ENCODE peak calls at places on chromosomes 4 and X, in seven cellular contexts. G is tibial nerve, E is lung, S is upper lobe of left lung, K is mammary epithelial cell, Z is pancreas, M is heart left ventricle. O is an unnamed sample. For H3K4me1 and H3K36me3, the result is how much of the 10 kb centered on the place peaks cover.

GRCh38 chr4:110005461-110006056 is 92.9 kb downstream of the EGF start:
- DNase-seq in S (no peak), Z (no peak), G (no peak), K (peak), E (no peak), M (no peak), O (no peak)

GRCh38 chr4:10087152-10087791 is 29.3 kb downstream of the WDR1 start:
- DNase-seq in M (no peak), S (no peak), Z (no peak), K (no peak), E (no peak), G (no peak), O (peak)

GRCh38 chr4:149248191-149248590 is 567.5 kb downstream of the IQCM start:
- DNase-seq in S (no peak), M (no peak), E (no peak), K (no peak), G (no peak), Z (no peak), O (no peak)

GRCh38 chr4:125911481-125911880 is 596.7 kb downstream of the FAT4 start:
- DNase-seq in K (no peak), S (no peak), Z (no peak), M (no peak), E (no peak), G (no peak), O (no peak)

GRCh38 chr4:54439831-54440243 is 210.7 kb downstream of the PDGFRA start:
- DNase-seq in Z (no peak), E (peak), G (no peak), K (peak), S (peak), M (peak), O (peak)

GRCh38 chr4:24260922-24261581 is 323.3 kb downstream of the DHX15 start:
- DNase-seq in Z (no peak), M (no peak), G (no peak), K (no peak), S (no peak), E (peak), O (no peak)

GRCh38 chrX:55758033-55758432 is 40.5 kb downstream of the RRAGB start:
- DNase-seq in K (no peak), Z (no peak), E (no peak), S (no peak), G (no peak), M (no peak), O (no peak)

GRCh38 chrX:10085223-10085622 is 71.6 kb upstream of the CLCN4 start:
- DNase-seq in S (no peak), M (no peak), G (no peak), E (no peak), Z (no peak), K (peak), O (no peak)

GRCh38 chr4:139593091-139593564 is 37.1 kb upstream of the SETD7 start:
- DNase-seq in G (no peak), Z (no peak), K (peak), S (no peak), E (no peak), M (no peak), O (no peak)

GRCh38 chr4:189121336-189121735 is 819.3 kb upstream of the FRG1 start:
- DNase-seq in S (no peak), G (no peak), Z (no peak), K (no peak), E (no peak), M (no peak), O (no peak)

GRCh38 chr4:6873291-6873690 is 36.3 kb upstream of the TBC1D14 start:
- DNase-seq in S (no peak), K (no peak), Z (no peak), M (no peak), G (no peak), E (no peak), O (no peak)

GRCh38 chr4:71186566-71187398 is 152.0 kb upstream of the SLC4A4 start:
- DNase-seq in M (peak), S (peak), E (peak), K (peak), G (peak), Z (peak), O (peak)

GRCh38 chrX:9656277-9656676 is 109.4 kb downstream of the GPR143 start:
- DNase-seq in Z (peak), K (no peak), E (no peak), M (peak), G (no peak), S (no peak), O (no peak)

GRCh38 chrX:20128678-20129077 is 12.0 kb upstream of the MAP7D2 start:
- DNase-seq in Z (no peak), E (no peak), S (no peak), K (peak), G (no peak), M (no peak), O (no peak)

GRCh38 chr4:73922766-73923630 is 53.8 kb downstream of the CXCL1 start:
- DNase-seq in K (peak), E (no peak), G (no peak), Z (no peak), S (no peak), M (no peak), O (no peak)

GRCh38 chrX:150012647-150013046 is 74.4 kb upstream of the EOLA2 start:
- DNase-seq in S (no peak), M (no peak), Z (no peak), G (no peak), E (no peak), K (no peak), O (no peak)

GRCh38 chr4:25892796-25893195 is 21.2 kb upstream of the SMIM20 start:
- DNase-seq in E (no peak), G (no peak), K (no peak), M (peak), S (no peak), Z (no peak), O (no peak)

GRCh38 chrX:133637765-133638164 is 222.5 kb upstream of the GPC4 start:
- DNase-seq in E (no peak), K (no peak), M (no peak), Z (no peak), S (no peak), G (no peak), O (no peak)

GRCh38 chrX:133638285-133638684 is 223.0 kb upstream of the GPC4 start:
- DNase-seq in K (peak), G (no peak), Z (no peak), E (no peak), S (no peak), M (no peak), O (no peak)

GRCh38 chrX:133639726-133640125 is 224.4 kb upstream of the GPC4 start:
- DNase-seq in E (no peak), G (no peak), K (no peak), S (peak), Z (no peak), M (no peak), O (no peak)

GRCh38 chrX:133645251-133645650 is 230.0 kb upstream of the GPC4 start:
- DNase-seq in Z (no peak), S (no peak), M (no peak), G (no peak), K (no peak), E (no peak), O (no peak)

DNA sequence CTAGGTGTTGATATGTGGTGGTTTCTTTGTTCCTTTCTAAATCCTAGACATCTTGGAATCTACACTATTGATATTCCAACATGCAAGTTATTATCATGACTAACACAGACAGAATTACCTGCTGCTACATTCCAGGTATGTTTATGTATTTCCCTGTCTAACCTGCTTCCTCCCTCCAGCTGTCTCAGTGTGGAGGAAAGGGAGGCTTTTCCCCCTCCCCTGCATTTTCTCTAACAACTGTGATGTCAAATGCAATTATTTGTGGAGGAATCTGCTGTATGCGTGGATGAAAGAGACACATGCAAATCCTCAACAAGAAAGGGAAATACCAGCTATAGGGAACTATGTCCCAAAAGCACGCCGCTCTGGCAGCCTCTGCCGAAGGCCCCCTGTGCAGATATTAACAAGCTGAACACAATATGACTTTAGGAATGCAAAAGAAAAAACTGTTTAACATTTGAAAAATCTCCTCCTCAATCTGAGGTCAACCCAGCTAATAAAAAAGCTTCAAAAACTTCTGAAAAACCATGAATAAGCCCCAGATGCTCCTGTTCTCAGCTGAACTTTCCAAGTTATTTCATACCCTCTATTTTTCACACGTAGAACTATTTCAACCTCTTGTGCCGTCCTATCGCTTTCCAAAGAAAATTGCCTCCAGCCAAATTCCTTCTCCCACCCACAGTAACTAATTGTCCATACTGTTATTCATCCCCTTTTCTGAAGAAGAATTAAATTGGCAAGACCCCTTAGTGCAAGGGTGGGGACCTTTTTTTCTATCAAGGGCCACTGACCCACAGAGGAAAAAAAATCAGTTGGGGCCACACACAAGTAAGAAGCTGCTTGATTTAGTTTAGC is 225.1 kb upstream of the GPC4 start:
- DNase-seq in E (no peak), K (no peak), M (no peak), Z (no peak), G (no peak), S (no peak), O (no peak)
- H3K4me3 ChIP-seq in E (no peak), K (no peak), M (no peak), Z (no peak), G (no peak), S (no peak), O (no peak)

DNA sequence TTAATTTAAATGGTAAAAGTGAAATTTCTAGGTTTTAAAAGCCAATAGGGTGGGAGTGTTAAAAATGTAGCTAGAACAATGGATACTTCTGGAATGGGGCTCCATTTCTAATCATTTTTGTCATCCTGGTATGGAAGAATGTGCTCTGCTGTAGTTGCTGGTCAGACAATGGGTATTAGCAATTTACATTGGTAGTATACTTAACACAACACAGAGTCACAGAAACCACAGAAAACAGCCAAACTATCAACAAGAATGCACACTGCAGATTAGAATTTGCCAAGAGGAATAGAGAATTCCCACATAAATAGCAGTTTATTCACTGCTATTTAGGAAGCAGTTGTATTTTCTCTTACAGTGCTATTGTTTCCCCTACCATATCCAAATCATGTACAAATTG is 319.6 kb downstream of the PPP3CA start:
- DNase-seq in Z (no peak), M (no peak), E (no peak), G (no peak), S (no peak), K (no peak), O (no peak)
- H3K4me1 ChIP-seq in Z (under half), M (under half), E (under half), G (under half), S (under half), K (under half), O (under half)

GRCh38 chr4:123937612-123938011 is 541.0 kb downstream of the SPRY1 start:
- DNase-seq in E (no peak), G (no peak), M (peak), S (no peak), Z (no peak), K (no peak), O (no peak)
- H3K36me3 ChIP-seq in E (under half), G (under half), M (under half), S (under half), Z (under half), K (under half), O (under half)

DNA sequence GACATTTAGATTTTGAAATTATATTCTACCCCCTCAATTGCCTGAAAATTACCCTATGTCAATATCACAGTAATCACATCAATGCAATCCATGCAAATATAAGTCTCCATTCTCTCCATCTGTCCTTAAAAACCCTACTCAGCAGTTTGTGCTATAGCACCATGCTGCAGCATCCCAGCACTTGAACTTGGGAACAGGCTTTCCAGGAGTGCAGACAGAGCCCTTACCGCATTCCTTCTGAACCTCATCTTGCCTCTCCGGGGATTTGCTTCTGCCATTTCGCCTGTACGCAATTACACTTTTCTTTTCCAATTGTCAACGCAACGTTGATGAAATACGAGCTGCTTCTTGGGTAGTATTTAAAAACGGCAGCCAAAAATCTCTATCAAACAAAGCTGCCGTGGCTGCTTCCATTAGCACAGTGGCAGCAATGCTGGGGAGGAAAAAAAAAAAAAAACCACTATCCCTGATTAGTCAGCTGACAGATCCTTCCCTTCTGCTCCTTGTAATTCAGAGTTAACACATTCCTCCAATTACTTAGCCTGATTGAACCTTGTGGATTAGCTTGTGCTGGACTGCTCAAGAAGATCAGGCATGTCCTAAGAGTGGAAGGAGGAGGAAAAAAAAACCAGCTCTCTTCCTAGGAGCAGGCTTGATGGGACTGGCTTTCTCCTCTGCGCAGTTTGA is 65.6 kb downstream of the MCF2 start:
- DNase-seq in K (peak), G (no peak), Z (no peak), S (no peak), M (no peak), E (no peak), O (no peak)
- H3K4me3 ChIP-seq in K (peak), G (no peak), Z (no peak), S (no peak), M (no peak), E (no peak), O (no peak)

DNA sequence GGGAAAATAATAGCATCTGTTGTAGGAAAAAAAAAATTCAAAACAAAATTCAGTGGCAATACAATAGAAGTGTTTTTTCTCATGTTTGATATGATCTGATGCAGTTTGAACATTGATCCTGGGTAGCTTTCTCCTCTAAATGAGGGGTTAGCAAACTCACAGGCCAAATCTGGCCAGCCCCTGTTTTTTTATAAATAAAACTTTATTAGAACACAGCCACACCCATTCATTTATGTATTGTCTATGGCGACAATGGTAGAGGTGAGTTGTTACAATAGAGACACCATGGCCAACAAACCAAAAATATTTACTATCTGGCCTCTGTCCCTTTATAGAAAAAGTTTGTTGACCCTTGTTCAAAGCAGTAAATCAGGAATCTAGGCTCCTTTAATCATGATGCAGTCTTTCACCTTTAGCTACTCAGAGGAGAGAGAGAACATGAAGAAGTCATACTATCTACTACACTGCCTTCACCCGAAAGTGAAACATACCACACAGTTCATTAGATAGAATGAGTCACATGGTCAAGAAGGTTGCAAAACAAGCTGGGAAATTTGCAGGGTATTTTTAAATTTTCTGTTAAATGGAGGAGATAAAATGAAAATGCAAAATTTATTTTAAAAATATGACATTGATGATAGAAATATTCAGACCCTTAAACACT is 186.6 kb upstream of the MAOA start:
- DNase-seq in K (peak), Z (no peak), G (no peak), E (no peak), M (no peak), S (no peak), O (no peak)
- H3K4me1 ChIP-seq in K (under half), Z (under half), G (under half), E (under half), M (under half), S (under half), O (under half)

GRCh38 chrX:53377464-53377863 is 45.0 kb downstream of the SMC1A start:
- DNase-seq in E (no peak), G (no peak), S (no peak), M (no peak), Z (no peak), K (no peak), O (no peak)

GRCh38 chrX:53383376-53384087 is 38.9 kb downstream of the SMC1A start:
- DNase-seq in E (no peak), M (peak), K (no peak), G (no peak), Z (no peak), S (no peak), O (no peak)

GRCh38 chrX:53379747-53380146 is 42.7 kb downstream of the SMC1A start:
- DNase-seq in E (no peak), M (no peak), Z (no peak), K (no peak), G (no peak), S (no peak), O (no peak)

GRCh38 chrX:53374923-53375322 is 47.5 kb downstream of the SMC1A start:
- DNase-seq in K (no peak), G (no peak), M (no peak), S (no peak), E (no peak), Z (no peak), O (no peak)

GRCh38 chrX:53379008-53379710 is 43.3 kb downstream of the SMC1A start:
- DNase-seq in K (no peak), Z (no peak), G (no peak), S (no peak), E (no peak), M (no peak), O (no peak)
- H3K36me3 ChIP-seq in K (under half), Z (under half), G (under half), S (under half), E (under half), M (half or more), O (under half)

DNA sequence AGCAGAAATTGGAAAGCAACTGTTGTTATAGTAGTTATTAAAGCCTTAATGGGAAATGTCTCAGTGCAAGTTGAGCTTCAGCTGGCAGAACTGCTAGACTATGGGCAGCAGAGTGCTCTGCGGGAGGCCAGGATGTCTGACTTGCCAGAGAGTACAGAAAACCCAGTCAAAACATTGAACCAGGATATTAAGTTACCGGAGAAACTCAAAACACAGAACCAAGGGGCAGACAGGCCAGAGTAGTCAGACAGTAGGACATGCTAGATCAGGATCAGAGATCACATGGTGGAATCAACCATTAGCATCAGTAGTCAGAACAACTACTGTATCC is 72.9 kb upstream of the TNIP3 start:
- DNase-seq in Z (no peak), K (no peak), S (no peak), E (no peak), M (no peak), G (no peak), O (no peak)
- H3K4me3 ChIP-seq in Z (no peak), K (no peak), S (no peak), E (no peak), M (no peak), G (no peak), O (no peak)

GRCh38 chr4:38684271-38684670 is 20.3 kb downstream of the KLF3 start:
- DNase-seq in E (no peak), M (no peak), S (no peak), G (no peak), K (no peak), Z (no peak), O (no peak)

GRCh38 chr4:38688676-38689355 is 24.8 kb downstream of the KLF3 start:
- DNase-seq in G (no peak), E (no peak), S (no peak), K (no peak), Z (no peak), M (peak), O (no peak)

GRCh38 chr4:38687571-38688011 is 23.6 kb downstream of the KLF3 start:
- DNase-seq in S (no peak), M (no peak), K (no peak), Z (no peak), E (no peak), G (no peak), O (no peak)

GRCh38 chr4:38684951-38685350 is 21.0 kb downstream of the KLF3 start:
- DNase-seq in G (no peak), E (no peak), Z (no peak), K (no peak), S (no peak), M (no peak), O (no peak)

GRCh38 chr4:38686682-38687081 is 22.7 kb downstream of the KLF3 start:
- DNase-seq in G (no peak), K (no peak), Z (no peak), E (no peak), S (no peak), M (no peak), O (no peak)
- H3K4me1 ChIP-seq in G (under half), K (under half), Z (under half), E (under half), S (under half), M (under half), O (under half)

GRCh38 chr4:889516-889915 is 42.6 kb downstream of the GAK start:
- DNase-seq in Z (no peak), E (no peak), K (no peak), M (no peak), G (no peak), S (no peak), O (no peak)

GRCh38 chr4:886244-886643 is 45.9 kb downstream of the GAK start:
- DNase-seq in G (no peak), K (no peak), M (peak), Z (no peak), S (no peak), E (no peak), O (no peak)

GRCh38 chr4:887034-887763 is 44.9 kb downstream of the GAK start:
- DNase-seq in M (no peak), E (no peak), Z (no peak), G (no peak), S (no peak), K (no peak), O (no peak)

GRCh38 chr4:890036-890695 is 42.0 kb downstream of the GAK start:
- DNase-seq in Z (no peak), E (no peak), G (no peak), K (no peak), S (no peak), M (no peak), O (no peak)

GRCh38 chr4:888029-888428 is 44.1 kb downstream of the GAK start:
- DNase-seq in S (no peak), E (no peak), G (no peak), K (no peak), Z (no peak), M (no peak), O (no peak)
- H3K36me3 ChIP-seq in S (under half), E (half or more), G (under half), K (under half), Z (under half), M (under half), O (under half)

GRCh38 chr4:176186721-176187395 is 8.5 kb downstream of the SPATA4 start:
- DNase-seq in E (no peak), S (no peak), Z (no peak), K (no peak), M (no peak), G (no peak), O (no peak)
- H3K4me3 ChIP-seq in E (no peak), S (no peak), Z (no peak), K (no peak), M (no peak), G (no peak), O (no peak)